ENCODE peak calls at places on chromosomes 3 and 15, in five cellular contexts. K is adipocyte; J is HCT116; X is CD8-positive, alpha-beta T cell; L is stomach. G is an unnamed sample. For H3K36me3 and H3K4me1, the result is how much of the 10 kb centered on the place peaks cover.

GRCh38 chr3:43161684-43162512 is 56.0 kb upstream of the POMGNT2 start:
- DNase-seq in L (no peak), K (peak), J (no peak), X (no peak), G (no peak)

GRCh38 chr3:175149675-175150074 is 290.5 kb downstream of the NAALADL2 start:
- DNase-seq in L (peak), X (no peak), K (no peak), J (no peak), G (no peak)

GRCh38 chr3:49470714-49471420 is 800 bp downstream of the DAG1 start:
- DNase-seq in L (no peak), X (no peak), J (no peak), K (peak), G (no peak)

GRCh38 chr3:170465935-170466334 is 47.3 kb downstream of the CLDN11 start:
- DNase-seq in L (no peak), K (no peak), X (no peak), J (no peak), G (no peak)

GRCh38 chr3:114582929-114583328 is 289.1 kb downstream of the TIGIT start:
- DNase-seq in K (no peak), X (no peak), L (no peak), J (no peak), G (no peak)

GRCh38 chr3:149245738-149246451 is 24.3 kb upstream of the CP start:
- DNase-seq in J (no peak), X (no peak), K (peak), L (no peak), G (no peak)

GRCh38 chr15:71237456-71238188 is 122.4 kb downstream of the THSD4 start:
- DNase-seq in L (peak), K (peak), X (no peak), J (peak), G (peak)

GRCh38 chr3:15384510-15385237 is 42.7 kb downstream of the METTL6 start:
- DNase-seq in L (no peak), J (no peak), K (no peak), X (no peak), G (no peak)

GRCh38 chr3:65497846-65498245 is 540.9 kb downstream of the MAGI1 start:
- DNase-seq in L (no peak), X (no peak), K (no peak), J (no peak), G (no peak)

GRCh38 chr3:9175421-9175820 is 74.0 kb downstream of the SRGAP3 start:
- DNase-seq in J (no peak), L (peak), X (no peak), K (peak), G (no peak)

GRCh38 chr3:149462653-149463052 is 11.8 kb upstream of the TM4SF4 start:
- DNase-seq in L (no peak), K (peak), X (no peak), J (no peak), G (peak)

GRCh38 chr3:13019243-13019701 is 54.0 kb downstream of the IQSEC1 start:
- DNase-seq in J (no peak), X (no peak), K (peak), L (no peak), G (no peak)

GRCh38 chr3:127744216-127744815 is 71.6 kb downstream of the ABTB1 start:
- DNase-seq in X (no peak), J (no peak), L (no peak), K (no peak), G (no peak)

GRCh38 chr3:154967090-154967489 is 113.0 kb upstream of the MME start:
- DNase-seq in X (no peak), K (no peak), J (no peak), L (no peak), G (no peak)

GRCh38 chr15:40249477-40250303 is 10.8 kb downstream of the PAK6 start:
- DNase-seq in J (no peak), X (no peak), L (no peak), K (peak), G (no peak)

GRCh38 chr3:6737223-6737994 is 123.5 kb upstream of the GRM7 start:
- DNase-seq in X (no peak), K (no peak), J (no peak), L (no peak), G (no peak)

GRCh38 chr3:23439080-23439479 is 236.0 kb downstream of the UBE2E2 start:
- DNase-seq in X (no peak), K (no peak), J (no peak), L (no peak), G (no peak)

GRCh38 chr3:58168498-58168897 is 42.3 kb downstream of the DNASE1L3 start:
- DNase-seq in L (no peak), K (no peak), J (no peak), X (no peak), G (no peak)

GRCh38 chr15:77066961-77067690 is 3.8 kb downstream of the TSPAN3 start:
- DNase-seq in J (no peak), L (no peak), K (no peak), X (no peak), G (no peak)

GRCh38 chr3:71504250-71505036 is 79.1 kb downstream of the FOXP1 start:
- DNase-seq in J (peak), K (peak), L (no peak), X (no peak), G (peak)

GRCh38 chr3:57998366-57999283 is 9.6 kb upstream of the FLNB start:
- DNase-seq in K (no peak), L (peak), J (no peak), X (no peak), G (peak)

GRCh38 chr3:161156936-161157335 is 51.8 kb upstream of the B3GALNT1 start:
- DNase-seq in J (no peak), X (no peak), L (no peak), K (no peak), G (no peak)

GRCh38 chr3:38651153-38651789 is 1.8 kb upstream of the SCN5A start:
- DNase-seq in L (peak), K (peak), J (peak), X (peak), G (peak)

GRCh38 chr3:51282931-51283330 is 102.2 kb upstream of the MANF start:
- DNase-seq in K (peak), L (no peak), X (no peak), J (no peak), G (peak)

GRCh38 chr15:58537480-58537879 is 105.7 kb downstream of the LIPC start:
- DNase-seq in X (no peak), J (no peak), L (no peak), K (no peak), G (no peak)

GRCh38 chr3:112974178-112974517 is 755 bp downstream of the CD200R1 start:
- DNase-seq in X (no peak), L (no peak), J (no peak), K (no peak), G (no peak)
- H3K4me3 ChIP-seq in X (peak), L (peak), J (no peak), K (no peak), G (no peak)

GRCh38 chr15:64688770-64689169 is 86.6 kb downstream of the RBPMS2 start:
- DNase-seq in X (no peak), L (no peak), J (no peak), K (no peak), G (no peak)
- H3K36me3 ChIP-seq in X (under half), L (half or more), J (under half), K (half or more), G (half or more)

GRCh38 chr15:51311510-51311909 is 26.9 kb downstream of the CYP19A1 start:
- DNase-seq in X (no peak), J (no peak), K (no peak), L (no peak), G (no peak)

GRCh38 chr15:51313644-51314280 is 24.6 kb downstream of the CYP19A1 start:
- DNase-seq in X (no peak), L (no peak), K (no peak), J (no peak), G (no peak)

GRCh38 chr15:51312754-51313390 is 25.5 kb downstream of the CYP19A1 start:
- DNase-seq in K (no peak), X (no peak), J (peak), L (no peak), G (peak)

GRCh38 chr15:51310064-51310463 is 28.3 kb downstream of the CYP19A1 start:
- DNase-seq in X (no peak), K (peak), L (no peak), J (no peak), G (no peak)

DNA sequence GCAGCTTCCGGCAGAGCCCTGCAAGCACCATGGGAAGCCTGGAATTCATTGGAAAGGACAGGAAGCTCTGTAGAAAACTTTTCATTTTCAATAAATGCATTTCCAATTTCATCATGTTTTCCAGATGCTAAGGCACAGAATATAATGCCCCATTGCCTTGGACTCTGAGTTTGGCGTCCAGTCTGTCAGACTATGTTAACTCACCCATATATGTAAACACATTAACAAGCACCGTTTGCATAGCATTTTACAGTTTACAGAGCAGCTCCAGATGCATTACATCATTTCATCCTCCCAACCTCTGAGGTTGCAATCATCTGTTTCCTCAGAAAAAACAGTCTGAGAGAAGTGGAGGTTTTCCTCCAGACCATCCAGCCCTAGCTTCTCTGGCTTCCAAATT is 26.3 kb downstream of the CYP19A1 start:
- DNase-seq in K (peak), J (no peak), L (no peak), X (no peak), G (peak)
- H3K4me1 ChIP-seq in K (half or more), J (under half), L (under half), X (under half), G (under half)

DNA sequence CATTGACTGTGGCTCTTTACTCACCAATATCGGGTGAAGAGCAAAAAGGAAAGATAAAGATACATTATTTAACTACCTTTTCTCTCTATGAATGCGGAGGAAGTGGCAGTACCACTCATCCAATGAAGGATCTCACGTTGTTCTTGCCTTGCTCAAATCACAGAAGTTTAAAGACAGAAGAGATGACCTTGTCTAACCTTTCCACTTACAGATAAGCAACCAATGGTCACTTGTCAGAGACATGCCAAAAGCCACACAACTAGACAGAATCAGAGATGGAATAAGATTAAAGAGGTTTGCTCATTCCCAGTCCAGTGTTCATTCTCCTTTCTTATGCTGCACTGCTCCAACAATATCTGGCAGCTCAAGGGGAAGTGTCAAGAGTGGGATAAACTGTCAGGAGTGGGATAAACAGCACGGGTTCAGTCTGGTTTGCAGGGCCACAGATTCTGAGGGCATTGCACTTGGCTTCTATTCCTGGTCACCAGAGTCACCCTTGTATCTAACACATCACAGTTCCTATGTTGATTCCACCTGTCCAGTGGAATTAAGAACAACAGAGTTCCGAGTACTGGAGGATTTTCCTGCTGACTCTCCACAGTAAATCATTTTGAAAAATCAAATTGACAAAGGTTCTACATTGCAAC is 6.7 kb downstream of the VPS13C start:
- DNase-seq in L (no peak), K (no peak), X (no peak), J (no peak), G (no peak)
- H3K4me3 ChIP-seq in L (no peak), K (no peak), X (no peak), J (no peak), G (no peak)